ENCODE peak calls at places on chromosomes 7 and 10, in seven cellular contexts. F is left ventricle myocardium inferior, J is heart right ventricle, X is neuronal stem cell, C is cardiac muscle cell, I is mesendoderm, L is kidney. O is an unnamed sample.
A peak's percentile ranks its signal among the peaks of the same experiment; 100 is the strongest.

GRCh38 chr7:36658603-36659516 is 65.4 kb downstream of the AOAH start:
- DNase-seq in F (no peak), J (peak; percentile 16), X (peak; percentile 89), C (peak; percentile 87), I (peak; percentile 88), L (no peak), O (no peak)

GRCh38 chr7:37285701-37286475 is 162.8 kb downstream of the ELMO1 start:
- DNase-seq in F (no peak), J (peak; percentile 29), X (no peak), C (peak; percentile 46), I (peak; percentile 81), L (no peak), O (no peak)

GRCh38 chr7:26083113-26083512 is 68.9 kb upstream of the NFE2L3 start:
- DNase-seq in F (no peak), J (no peak), X (no peak), C (peak; percentile 33), I (no peak), L (no peak), O (no peak)

GRCh38 chr10:49767752-49768151 is 5.6 kb upstream of the OGDHL start:
- DNase-seq in F (no peak), J (no peak), X (no peak), C (no peak), I (peak; percentile 41), L (no peak), O (no peak)

GRCh38 chr10:36722777-36723176 is 402.6 kb upstream of the ANKRD30A start:
- DNase-seq in F (no peak), J (no peak), X (no peak), C (no peak), I (no peak), L (no peak), O (no peak)

GRCh38 chr7:23021581-23021980 is 7.7 kb upstream of the HYCC1 start:
- DNase-seq in F (no peak), J (no peak), X (no peak), C (no peak), I (no peak), L (no peak), O (no peak)

GRCh38 chr7:150382123-150382843 is 3.2 kb downstream of the ZNF775 start:
- DNase-seq in F (no peak), J (no peak), X (no peak), C (no peak), I (no peak), L (no peak), O (no peak)

GRCh38 chr10:102065561-102066420 is 642 bp downstream of the HPS6 start:
- DNase-seq in F (peak; percentile 25), J (peak; percentile 21), X (peak; percentile 24), C (peak; percentile 38), I (peak; percentile 49), L (peak; percentile 79), O (peak; percentile 17)

GRCh38 chr7:114083714-114084113 is 164.9 kb upstream of the PPP1R3A start:
- DNase-seq in F (no peak), J (no peak), X (peak; percentile 5), C (no peak), I (peak; percentile 18), L (no peak), O (no peak)

GRCh38 chr10:121591186-121591585 is 7.1 kb downstream of the FGFR2 start:
- DNase-seq in F (no peak), J (no peak), X (no peak), C (no peak), I (no peak), L (no peak), O (no peak)

GRCh38 chr7:150631084-150631824 is 931 bp downstream of the GIMAP6 start:
- DNase-seq in F (peak; percentile 48), J (peak; percentile 41), X (no peak), C (no peak), I (no peak), L (peak; percentile 80), O (peak; percentile 47)

GRCh38 chr10:44194435-44194834 is 190.5 kb downstream of the CXCL12 start:
- DNase-seq in F (no peak), J (no peak), X (no peak), C (no peak), I (no peak), L (no peak), O (no peak)

GRCh38 chr7:47573758-47574472 is 8.0 kb downstream of the TNS3 start:
- DNase-seq in F (no peak), J (no peak), X (no peak), C (peak; percentile 72), I (no peak), L (no peak), O (no peak)

GRCh38 chr10:131946321-131946751 is 35.4 kb downstream of the BNIP3 start:
- DNase-seq in F (no peak), J (no peak), X (no peak), C (peak; percentile 87), I (no peak), L (no peak), O (no peak)

GRCh38 chr7:49695971-49696370 is 77.5 kb upstream of the VWC2 start:
- DNase-seq in F (no peak), J (no peak), X (no peak), C (no peak), I (no peak), L (no peak), O (no peak)

GRCh38 chr7:49703876-49704275 is 69.6 kb upstream of the VWC2 start:
- DNase-seq in F (no peak), J (no peak), X (no peak), C (no peak), I (no peak), L (no peak), O (no peak)

GRCh38 chr7:49706106-49706505 is 67.3 kb upstream of the VWC2 start:
- DNase-seq in F (no peak), J (no peak), X (no peak), C (no peak), I (no peak), L (no peak), O (no peak)

DNA sequence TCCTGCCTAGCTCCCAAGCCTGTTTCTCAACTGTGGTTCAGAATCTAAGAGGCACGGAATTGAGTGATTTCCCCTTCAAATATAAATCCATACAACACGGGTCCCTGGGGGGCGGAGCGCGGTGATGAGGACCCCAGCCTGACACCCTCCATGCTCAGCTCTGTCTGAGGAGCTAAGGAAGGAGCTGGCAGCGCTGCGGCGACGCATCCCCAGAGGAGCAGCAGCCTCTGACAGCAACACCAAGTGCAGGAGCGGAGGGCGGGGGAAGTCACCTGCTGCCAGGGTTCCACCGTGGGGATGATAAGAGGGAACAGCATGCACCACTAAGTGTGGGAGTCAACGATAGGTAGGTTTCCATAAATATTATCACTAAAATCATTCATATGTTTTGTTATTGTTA is 72.6 kb upstream of the VWC2 start:
- DNase-seq in F (no peak), J (no peak), X (no peak), C (no peak), I (no peak), L (no peak), O (no peak)
- H3K27ac ChIP-seq in F (no peak overlapping the region), J (no peak overlapping the region), X (no peak overlapping the region), C (no peak overlapping the region), I (no peak overlapping the region), L (no peak overlapping the region), O (no peak overlapping the region)

GRCh38 chr7:27117687-27118491 is 12.7 kb downstream of the HOXA4 start:
- DNase-seq in F (no peak), J (no peak), X (no peak), C (no peak), I (no peak), L (peak; percentile 62), O (no peak)

GRCh38 chr7:27116962-27117686 is 13.4 kb downstream of the HOXA4 start:
- DNase-seq in F (no peak), J (no peak), X (no peak), C (no peak), I (no peak), L (peak; percentile 49), O (no peak)

GRCh38 chr7:27115161-27116018 is 12.9 kb upstream of the HOXA2 start:
- DNase-seq in F (no peak), J (no peak), X (no peak), C (no peak), I (peak; percentile 64), L (peak; percentile 81), O (no peak)

GRCh38 chr7:27116019-27116411 is 13.5 kb upstream of the HOXA2 start:
- DNase-seq in F (no peak), J (no peak), X (no peak), C (no peak), I (no peak), L (peak; percentile 53), O (no peak)

GRCh38 chr7:27116521-27116946 is 14.0 kb downstream of the HOXA4 start:
- DNase-seq in F (no peak), J (no peak), X (no peak), C (no peak), I (no peak), L (no peak), O (no peak)
- H3K4me3 ChIP-seq in F (peak overlapping the region; percentile 51), J (no peak overlapping the region), X (no peak overlapping the region), C (no peak overlapping the region), I (no peak overlapping the region), L (peak overlapping the region; percentile 64), O (no peak overlapping the region)

GRCh38 chr7:137772221-137772620 is 74.6 kb downstream of the DGKI start:
- DNase-seq in F (no peak), J (no peak), X (no peak), C (peak; percentile 11), I (no peak), L (no peak), O (no peak)

GRCh38 chr7:137774793-137775201 is 72.0 kb downstream of the DGKI start:
- DNase-seq in F (no peak), J (no peak), X (no peak), C (no peak), I (no peak), L (no peak), O (no peak)

GRCh38 chr7:137771679-137772078 is 75.1 kb downstream of the DGKI start:
- DNase-seq in F (no peak), J (no peak), X (no peak), C (peak; percentile 68), I (no peak), L (no peak), O (no peak)

GRCh38 chr7:137771273-137771672 is 75.5 kb downstream of the DGKI start:
- DNase-seq in F (no peak), J (no peak), X (no peak), C (peak; percentile 25), I (no peak), L (no peak), O (no peak)

GRCh38 chr7:137772748-137773147 is 74.0 kb downstream of the DGKI start:
- DNase-seq in F (no peak), J (no peak), X (no peak), C (peak; percentile 46), I (peak; percentile 7), L (no peak), O (no peak)
- H3K4me1 ChIP-seq in F (peaks cover 14% of the 10 kb centered on the region), J (peaks cover 16% of the 10 kb centered on the region), X (peaks cover 9% of the 10 kb centered on the region), C (peaks cover 8% of the 10 kb centered on the region), I (no peaks in the 10 kb centered on the region), L (no peaks in the 10 kb centered on the region), O (no peaks in the 10 kb centered on the region)

GRCh38 chr7:143289421-143289820 is 1.3 kb downstream of the CASP2 start:
- DNase-seq in F (no peak), J (no peak), X (no peak), C (no peak), I (no peak), L (no peak), O (no peak)
- H3K27ac ChIP-seq in F (peak overlapping the region; percentile 95), J (peak overlapping the region; percentile 96), X (no peak overlapping the region), C (no peak overlapping the region), I (no peak overlapping the region), L (no peak overlapping the region), O (peak overlapping the region; percentile 78)